ENCODE peak calls at places on chromosomes 3 and 15, in six cellular contexts. M is left ventricle myocardium inferior, P is body of pancreas, B is tibial artery, J is RWPE2, C is cardiac muscle cell. A is an unnamed sample.

GRCh38 chr15:96737408-96737807 is 406.9 kb downstream of the NR2F2 start:
- DNase-seq in M (no peak), P (no peak), B (no peak), J (no peak), C (peak), A (no peak)

GRCh38 chr3:97882975-97883598 is 61.3 kb downstream of the CRYBG3 start:
- DNase-seq in M (no peak), P (peak), B (no peak), J (no peak), C (peak), A (peak)

GRCh38 chr15:32651229-32651837 is 9.8 kb downstream of the SCG5 start:
- DNase-seq in M (no peak), P (peak), B (no peak), J (no peak), C (peak), A (peak)

GRCh38 chr3:29614954-29615353 is 334.1 kb downstream of the RBMS3 start:
- DNase-seq in M (no peak), P (no peak), B (no peak), J (no peak), C (no peak), A (no peak)

GRCh38 chr3:177787279-177788041 is 590.2 kb upstream of the TBL1XR1 start:
- DNase-seq in M (no peak), P (no peak), B (no peak), J (no peak), C (no peak), A (no peak)

GRCh38 chr3:175885196-175885766 is 1026.1 kb downstream of the NAALADL2 start:
- DNase-seq in M (no peak), P (peak), B (no peak), J (no peak), C (no peak), A (no peak)

GRCh38 chr3:52277972-52278509 is 408 bp downstream of the WDR82 start:
- DNase-seq in M (no peak), P (peak), B (peak), J (no peak), C (no peak), A (peak)

GRCh38 chr3:138803006-138803653 is 31.6 kb downstream of the PIK3CB start:
- DNase-seq in M (no peak), P (no peak), B (no peak), J (no peak), C (no peak), A (no peak)

GRCh38 chr3:129224984-129225393 is 24.4 kb upstream of the COPG1 start:
- DNase-seq in M (peak), P (peak), B (peak), J (no peak), C (peak), A (peak)

GRCh38 chr3:5013021-5013906 is 34.0 kb downstream of the BHLHE40 start:
- DNase-seq in M (no peak), P (no peak), B (no peak), J (peak), C (no peak), A (peak)

GRCh38 chr3:191051037-191051436 is 148.0 kb upstream of the OSTN start:
- DNase-seq in M (no peak), P (no peak), B (no peak), J (no peak), C (peak), A (peak)

GRCh38 chr3:195238626-195239118 is 32.3 kb downstream of the XXYLT1 start:
- DNase-seq in M (peak), P (peak), B (no peak), J (no peak), C (peak), A (peak)

GRCh38 chr3:14875411-14876175 is 56.8 kb downstream of the FGD5 start:
- DNase-seq in M (no peak), P (no peak), B (no peak), J (no peak), C (no peak), A (no peak)

GRCh38 chr15:29670945-29671307 is 151.3 kb downstream of the TJP1 start:
- DNase-seq in M (no peak), P (peak), B (no peak), J (peak), C (peak), A (peak)

GRCh38 chr15:82663186-82663600 is 16.0 kb upstream of the CPEB1 start:
- DNase-seq in M (no peak), P (peak), B (no peak), J (no peak), C (peak), A (peak)

GRCh38 chr3:3589715-3590130 is 209.5 kb upstream of the LRRN1 start:
- DNase-seq in M (no peak), P (no peak), B (no peak), J (no peak), C (no peak), A (peak)

GRCh38 chr3:134804508-134805480 is 9.7 kb downstream of the EPHB1 start:
- DNase-seq in M (no peak), P (no peak), B (no peak), J (no peak), C (no peak), A (no peak)

GRCh38 chr3:139100821-139101220 is 56.1 kb upstream of the PRR23C start:
- DNase-seq in M (no peak), P (no peak), B (no peak), J (no peak), C (no peak), A (no peak)

GRCh38 chr15:92395176-92395521 is 1.5 kb downstream of the ST8SIA2 start:
- DNase-seq in M (no peak), P (no peak), B (no peak), J (no peak), C (no peak), A (no peak)

GRCh38 chr15:92393287-92393993 is at the start of gene ST8SIA2:
- DNase-seq in M (peak), P (no peak), B (no peak), J (no peak), C (peak), A (peak)

GRCh38 chr15:92393994-92394326 is 279 bp downstream of the ST8SIA2 start:
- DNase-seq in M (no peak), P (no peak), B (no peak), J (no peak), C (peak), A (no peak)

GRCh38 chr15:92394327-92395175 is 870 bp downstream of the ST8SIA2 start:
- DNase-seq in M (no peak), P (no peak), B (no peak), J (no peak), C (no peak), A (no peak)

GRCh38 chr15:92395557-92395956 is 1.9 kb downstream of the ST8SIA2 start:
- DNase-seq in M (no peak), P (no peak), B (no peak), J (no peak), C (no peak), A (no peak)
- H3K27ac ChIP-seq in M (no peak), P (no peak), B (no peak), J (no peak), C (no peak), A (no peak)

GRCh38 chr3:55549172-55549571 is 62.1 kb upstream of the WNT5A start:
- DNase-seq in M (no peak), P (no peak), B (no peak), J (no peak), C (peak), A (no peak)
- TF ChIP-seq CTCF in M (peak), P (no peak), B (no peak), J (no peak), C (no peak), A (peak)

GRCh38 chr3:36477655-36478054 is 97.4 kb downstream of the STAC start:
- DNase-seq in M (no peak), P (no peak), B (peak), J (no peak), C (peak), A (no peak)
- H3K27ac ChIP-seq in M (no peak), P (no peak), B (no peak), J (no peak), C (no peak), A (peak)

GRCh38 chr15:59762558-59762957 is 73.4 kb upstream of the BNIP2 start:
- DNase-seq in M (no peak), P (no peak), B (no peak), J (no peak), C (no peak), A (no peak)

DNA sequence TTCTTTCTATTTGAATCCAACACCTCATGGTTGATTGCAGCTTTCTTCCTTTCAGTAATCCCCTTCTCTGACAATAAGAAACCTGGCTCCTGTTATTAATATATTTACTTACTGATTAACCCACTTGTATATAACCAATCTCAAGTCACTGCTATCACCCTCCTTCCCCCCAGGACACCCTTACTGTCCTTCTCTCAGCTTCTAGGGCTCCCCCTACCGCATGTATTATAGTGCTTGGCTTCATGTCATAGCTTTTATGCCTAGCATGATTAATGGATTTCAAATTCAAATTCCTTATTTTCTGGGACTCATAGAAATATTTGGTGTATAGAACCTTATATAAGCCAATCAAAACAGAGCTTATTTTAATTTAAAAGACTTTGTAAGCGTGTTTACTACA is 75.7 kb upstream of the BNIP2 start:
- DNase-seq in M (no peak), P (no peak), B (no peak), J (no peak), C (no peak), A (no peak)
- TF ChIP-seq CTCF in M (no peak), P (no peak), B (no peak), J (no peak), C (no peak), A (no peak)

GRCh38 chr15:99197861-99198260 is 51.5 kb downstream of the TTC23 start:
- DNase-seq in M (no peak), P (no peak), B (no peak), J (no peak), C (no peak), A (peak)
- H3K27ac ChIP-seq in M (no peak), P (no peak), B (no peak), J (no peak), C (no peak), A (no peak)

A was measured in fibroblast of lung.